ENCODE peak calls at places on chromosome 5, in four cellular contexts. A is left ventricle myocardium inferior, R is mucosa of descending colon, O is BE2C. F is an unnamed sample. For H3K4me1, the result is how much of the 10 kb centered on the place peaks cover.

GRCh38 chr5:117473075-117473595 is 898.5 kb upstream of the SEMA6A start:
- DNase-seq in A (no peak), R (no peak), O (no peak), F (no peak)

GRCh38 chr5:91946870-91947269 is 563.8 kb upstream of the ARRDC3 start:
- DNase-seq in A (no peak), R (no peak), O (no peak), F (no peak)

GRCh38 chr5:96081276-96081858 is 119.7 kb upstream of the ELL2 start:
- DNase-seq in A (no peak), R (no peak), O (no peak), F (no peak)

GRCh38 chr5:38598994-38599611 is 42.7 kb upstream of the LIFR start:
- DNase-seq in A (no peak), R (no peak), O (no peak), F (no peak)

GRCh38 chr5:113119271-113119924 is 142.8 kb downstream of the DCP2 start:
- DNase-seq in A (peak), R (peak), O (peak), F (peak)

GRCh38 chr5:96127538-96127937 is 165.9 kb upstream of the ELL2 start:
- DNase-seq in A (no peak), R (no peak), O (no peak), F (no peak)

GRCh38 chr5:180135128-180135955 is 63.8 kb upstream of the RNF130 start:
- DNase-seq in A (no peak), R (no peak), O (no peak), F (peak)

GRCh38 chr5:39624268-39624886 is 199.6 kb upstream of the DAB2 start:
- DNase-seq in A (no peak), R (peak), O (no peak), F (no peak)

GRCh38 chr5:96125335-96125891 is 163.8 kb upstream of the ELL2 start:
- DNase-seq in A (no peak), R (no peak), O (no peak), F (no peak)

GRCh38 chr5:150272531-150272930 is 17.0 kb downstream of the CAMK2A start:
- DNase-seq in A (no peak), R (no peak), O (peak), F (no peak)

GRCh38 chr5:168819004-168819626 is 239.9 kb upstream of the PANK3 start:
- DNase-seq in A (no peak), R (no peak), O (peak), F (no peak)

GRCh38 chr5:170429014-170429413 is 39.8 kb upstream of the KCNMB1 start:
- DNase-seq in A (no peak), R (no peak), O (no peak), F (no peak)

GRCh38 chr5:39505751-39506150 is 81.0 kb upstream of the DAB2 start:
- DNase-seq in A (peak), R (no peak), O (no peak), F (peak)

GRCh38 chr5:76329346-76329745 is 73.7 kb upstream of the IQGAP2 start:
- DNase-seq in A (no peak), R (no peak), O (no peak), F (no peak)
- H3K4me1 ChIP-seq in A (under half), R (under half), O (under half), F (under half)

DNA sequence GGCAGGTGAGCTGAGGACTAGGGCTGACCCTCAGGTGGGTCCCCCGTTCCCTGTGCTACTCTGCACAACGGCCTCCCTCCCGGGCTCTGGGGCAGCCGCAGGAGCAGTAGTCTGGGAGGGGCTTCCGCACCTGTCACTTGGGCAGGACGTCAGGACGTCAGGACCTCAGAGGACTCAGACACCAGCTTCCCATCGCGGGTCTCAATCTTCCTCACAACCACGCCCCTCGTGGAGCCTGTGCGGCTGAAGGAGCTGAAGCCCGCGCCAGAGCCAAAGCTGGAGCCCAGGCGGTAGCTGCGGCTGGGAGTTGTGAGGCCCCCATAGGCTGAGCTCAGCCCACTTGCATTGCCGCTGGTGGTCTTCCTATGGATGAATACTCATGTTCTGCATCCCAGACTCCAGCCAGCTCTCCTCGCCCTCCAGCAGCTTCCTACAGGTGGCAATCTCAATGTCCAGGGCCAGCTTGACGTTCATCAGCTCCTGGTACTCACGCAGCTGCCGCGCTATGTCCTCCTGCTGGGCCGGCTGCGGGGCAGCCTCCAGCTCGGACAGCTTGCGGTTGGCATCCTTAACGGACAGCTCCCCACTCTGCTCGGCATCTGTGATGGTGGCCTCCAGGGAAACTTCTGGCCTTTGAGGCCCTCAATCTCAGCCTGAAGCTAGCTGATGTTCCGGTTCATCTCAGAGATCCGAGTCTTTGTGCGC is 381.4 kb upstream of the RGMB start:
- DNase-seq in A (no peak), R (no peak), O (no peak), F (no peak)
- H3K4me1 ChIP-seq in A (under half), R (under half), O (under half), F (under half)

GRCh38 chr5:2187156-2187555 is 304.4 kb upstream of the IRX4 start:
- DNase-seq in A (no peak), R (no peak), O (no peak), F (no peak)
- H3K4me1 ChIP-seq in A (under half), R (under half), O (under half), F (under half)

GRCh38 chr5:151750121-151750520 is 8.3 kb downstream of the ATOX1 start:
- DNase-seq in A (no peak), R (no peak), O (no peak), F (no peak)
- H3K4me1 ChIP-seq in A (under half), R (under half), O (under half), F (under half)

GRCh38 chr5:163357636-163358035 is 79.8 kb upstream of the CCNG1 start:
- DNase-seq in A (no peak), R (no peak), O (no peak), F (no peak)

GRCh38 chr5:163350083-163350482 is 87.3 kb upstream of the CCNG1 start:
- DNase-seq in A (no peak), R (no peak), O (peak), F (no peak)

GRCh38 chr5:163352531-163352930 is 84.9 kb upstream of the CCNG1 start:
- DNase-seq in A (no peak), R (no peak), O (no peak), F (no peak)

GRCh38 chr5:163360681-163361080 is 76.7 kb upstream of the CCNG1 start:
- DNase-seq in A (no peak), R (no peak), O (no peak), F (no peak)

GRCh38 chr5:163354685-163355084 is 82.7 kb upstream of the CCNG1 start:
- DNase-seq in A (no peak), R (no peak), O (no peak), F (no peak)
- H3K4me1 ChIP-seq in A (under half), R (under half), O (under half), F (under half)

DNA sequence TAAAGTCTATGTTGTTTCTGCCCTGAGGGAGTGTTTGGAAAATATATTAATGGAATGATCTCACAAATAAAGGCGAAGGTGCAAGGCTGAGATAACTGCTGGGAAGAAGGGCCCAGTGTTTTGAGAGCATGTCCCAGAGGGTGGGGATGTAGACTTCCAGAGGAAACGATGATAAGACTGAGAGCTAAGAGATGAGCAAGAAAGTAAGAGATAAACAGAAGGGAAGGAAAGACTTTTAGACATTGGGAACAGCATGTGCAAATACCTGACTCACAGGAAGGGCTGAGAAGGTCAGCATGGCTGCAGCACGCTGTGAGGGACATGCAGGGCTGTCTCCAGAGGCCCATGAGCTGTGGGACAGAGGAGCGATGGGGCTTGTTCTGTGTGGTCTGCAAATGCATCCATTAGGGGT is 19.9 kb upstream of the ADRB2 start:
- DNase-seq in A (no peak), R (no peak), O (no peak), F (no peak)
- H3K4me1 ChIP-seq in A (half or more), R (under half), O (under half), F (under half)

F was measured in right cardiac atrium.